ENCODE peak calls at places on chromosome 1, in seven cellular contexts. P is Panc1, U is HCT116, W is H1, A is SK-N-SH, F is GM12878, G is HepG2. O is an unnamed sample.

GRCh38 chr1:197471248-197472035 is 203.4 kb downstream of the CRB1 start:
- DNase-seq in G (no peak), F (no peak), U (no peak), A (peak), W (no peak), P (no peak), O (no peak)

GRCh38 chr1:26305667-26306289 is 658 bp downstream of the UBXN11 start:
- DNase-seq in A (no peak), U (no peak), W (no peak), P (no peak), F (no peak), G (no peak), O (no peak)

GRCh38 chr1:206809504-206810084 is 37.3 kb upstream of the IL10 start:
- DNase-seq in W (no peak), F (no peak), G (peak), A (no peak), U (peak), P (peak), O (no peak)

GRCh38 chr1:102097451-102097850 is 100.7 kb upstream of the OLFM3 start:
- DNase-seq in W (no peak), G (no peak), A (no peak), U (no peak), P (no peak), F (no peak), O (no peak)

GRCh38 chr1:15886613-15887167 is 39.2 kb downstream of the SPEN start:
- DNase-seq in A (no peak), F (no peak), U (no peak), P (no peak), W (no peak), G (no peak), O (no peak)

GRCh38 chr1:26278303-26278702 is 1.6 kb upstream of the SH3BGRL3 start:
- DNase-seq in G (no peak), A (no peak), U (no peak), P (no peak), F (no peak), W (no peak), O (no peak)

GRCh38 chr1:119542492-119542946 is 35.5 kb downstream of the HSD3B1 start:
- DNase-seq in P (no peak), A (no peak), U (no peak), W (no peak), G (no peak), F (no peak), O (no peak)

GRCh38 chr1:171138973-171139372 is 46.1 kb upstream of the FMO2 start:
- DNase-seq in W (no peak), A (no peak), G (no peak), U (no peak), F (no peak), P (no peak), O (no peak)

GRCh38 chr1:150173161-150173585 is 23.5 kb downstream of the PLEKHO1 start:
- DNase-seq in F (no peak), P (no peak), G (peak), A (no peak), W (no peak), U (no peak), O (no peak)

GRCh38 chr1:59368007-59368670 is 71.2 kb downstream of the FGGY start:
- DNase-seq in P (no peak), A (no peak), U (no peak), F (no peak), W (no peak), G (peak), O (no peak)

GRCh38 chr1:163820190-163820589 is 498.4 kb downstream of the NUF2 start:
- DNase-seq in F (no peak), P (no peak), A (no peak), W (no peak), U (no peak), G (no peak), O (no peak)

GRCh38 chr1:210527091-210527490 is 198.4 kb downstream of the HHAT start:
- DNase-seq in G (no peak), U (no peak), P (no peak), F (no peak), A (no peak), W (no peak), O (no peak)

GRCh38 chr1:227899820-227900449 is 47.8 kb downstream of the WNT9A start:
- DNase-seq in A (no peak), U (no peak), P (no peak), F (no peak), W (peak), G (no peak), O (no peak)

GRCh38 chr1:110464340-110464739 is 13.4 kb downstream of the PROK1 start:
- DNase-seq in F (no peak), P (no peak), A (no peak), G (peak), U (no peak), W (no peak), O (no peak)

GRCh38 chr1:42364542-42364941 is 16.1 kb upstream of the RIMKLA start:
- DNase-seq in F (no peak), A (no peak), W (no peak), P (no peak), U (no peak), G (no peak), O (no peak)

GRCh38 chr1:151043163-151043562 is 4.4 kb upstream of the C1orf56 start:
- DNase-seq in A (no peak), U (no peak), F (no peak), P (no peak), W (no peak), G (no peak), O (no peak)

GRCh38 chr1:4652631-4653327 is 1.6 kb upstream of the AJAP1 start:
- DNase-seq in G (peak), A (peak), W (peak), U (peak), F (no peak), P (no peak), O (peak)

GRCh38 chr1:119748040-119748439 is 20.7 kb downstream of the HMGCS2 start:
- DNase-seq in U (no peak), W (no peak), P (no peak), F (no peak), A (no peak), G (no peak), O (no peak)

GRCh38 chr1:147851149-147851548 is 51.4 kb upstream of the GJA8 start:
- DNase-seq in P (peak), U (no peak), W (no peak), G (peak), A (no peak), F (no peak), O (peak)

GRCh38 chr1:77533660-77534295 is 148.7 kb downstream of the ZZZ3 start:
- DNase-seq in G (peak), W (peak), F (no peak), P (no peak), A (peak), U (peak), O (peak)

GRCh38 chr1:7390604-7391000 is 380.5 kb upstream of the VAMP3 start:
- DNase-seq in P (no peak), F (no peak), G (no peak), U (no peak), A (no peak), W (peak), O (no peak)

GRCh38 chr1:201888282-201889033 is at the start of gene SHISA4:
- DNase-seq in U (peak), G (peak), W (peak), F (no peak), P (no peak), A (peak), O (peak)

GRCh38 chr1:153190373-153190772 is 12.9 kb upstream of the LELP1 start:
- DNase-seq in P (no peak), W (no peak), G (no peak), A (no peak), U (peak), F (no peak), O (no peak)

GRCh38 chr1:153192697-153193096 is 10.5 kb upstream of the LELP1 start:
- DNase-seq in P (no peak), U (peak), G (peak), W (peak), F (no peak), A (no peak), O (peak)

GRCh38 chr1:153195216-153195615 is 8.0 kb upstream of the LELP1 start:
- DNase-seq in U (no peak), G (no peak), A (no peak), F (no peak), W (no peak), P (no peak), O (no peak)

GRCh38 chr1:153194331-153195050 is 8.7 kb upstream of the LELP1 start:
- DNase-seq in F (no peak), G (no peak), W (no peak), A (no peak), U (no peak), P (no peak), O (no peak)
- TF ChIP-seq SIN3A in F (no peak), G (no peak), W (no peak), A (no peak), U (no peak), P (no peak), O (no peak)

GRCh38 chr1:200739499-200740290 is 1.0 kb downstream of the CAMSAP2 start:
- DNase-seq in P (no peak), F (no peak), W (no peak), U (no peak), G (peak), A (no peak), O (no peak)
- TF ChIP-seq SIN3A in P (peak), F (no peak), W (no peak), U (no peak), G (no peak), A (peak), O (no peak)

GRCh38 chr1:215679231-215679630 is 112.1 kb downstream of the KCTD3 start:
- DNase-seq in P (no peak), W (no peak), G (no peak), A (no peak), F (no peak), U (no peak), O (no peak)

GRCh38 chr1:215677112-215677511 is 110.0 kb downstream of the KCTD3 start:
- DNase-seq in F (no peak), U (no peak), W (no peak), A (no peak), G (no peak), P (no peak), O (no peak)

GRCh38 chr1:215682232-215682631 is 115.1 kb downstream of the KCTD3 start:
- DNase-seq in W (no peak), G (no peak), F (no peak), A (peak), P (no peak), U (no peak), O (no peak)
- TF ChIP-seq SIN3A in W (no peak), G (no peak), F (no peak), A (no peak), P (no peak), U (no peak), O (no peak)

GRCh38 chr1:224378855-224379631 is 22.4 kb downstream of the CNIH4 start:
- DNase-seq in P (no peak), U (no peak), A (no peak), F (peak), G (no peak), W (no peak), O (no peak)

GRCh38 chr1:224375059-224375458 is 18.4 kb downstream of the CNIH4 start:
- DNase-seq in G (no peak), P (no peak), W (no peak), U (no peak), F (no peak), A (no peak), O (no peak)

GRCh38 chr1:224381880-224382548 is 25.3 kb downstream of the CNIH4 start:
- DNase-seq in A (no peak), G (no peak), U (no peak), W (no peak), P (no peak), F (no peak), O (no peak)

GRCh38 chr1:224377676-224378006 is 21.0 kb downstream of the CNIH4 start:
- DNase-seq in A (no peak), F (peak), W (no peak), U (no peak), P (no peak), G (peak), O (no peak)

DNA sequence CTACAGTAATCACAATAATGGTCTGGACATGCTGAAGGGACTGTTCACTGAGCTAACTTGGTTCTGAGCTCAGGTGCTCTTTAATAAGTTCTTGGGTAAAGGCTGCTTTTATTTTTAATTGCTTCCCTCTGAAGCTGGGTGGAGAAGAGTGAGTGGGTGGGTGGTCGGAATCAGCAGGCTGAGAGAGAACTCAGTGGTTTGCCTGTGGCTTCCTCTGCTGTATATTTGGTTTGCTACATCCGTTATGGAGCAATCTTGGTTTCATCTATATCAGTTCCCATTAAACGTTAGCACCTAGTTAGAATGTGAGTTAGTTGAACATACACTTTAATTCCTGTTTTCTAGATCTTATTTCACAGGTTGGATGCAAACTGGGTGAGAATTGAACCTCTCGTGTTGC is 23.3 kb downstream of the CNIH4 start:
- DNase-seq in A (no peak), P (no peak), W (no peak), U (no peak), F (peak), G (no peak), O (no peak)
- TF ChIP-seq SIN3A in A (no peak), P (no peak), W (no peak), U (no peak), F (no peak), G (no peak), O (no peak)

O was measured in K562.